ENCODE peak calls at places on chromosomes 2 and 18, in six cellular contexts. One of them, this sample, is unnamed.

GRCh38 chr2:45342-46130 is 769 bp downstream of the FAM110C start:
- DNase-seq in ureter: no peak
- DNase-seq in NCI-H2029 treated with DMSO at 0.1 percent for 48 hours: no peak
- DNase-seq in T-cell: no peak
- DNase-seq in astrocyte of the spinal cord: no peak
- DNase-seq in breast epithelium: no peak
- DNase-seq in this sample: no peak

GRCh38 chr2:28108143-28108542 is 217.6 kb downstream of the BABAM2 start:
- DNase-seq in ureter: no peak
- DNase-seq in NCI-H2029 treated with DMSO at 0.1 percent for 48 hours: no peak
- DNase-seq in T-cell: no peak
- DNase-seq in astrocyte of the spinal cord: no peak
- DNase-seq in breast epithelium: no peak
- DNase-seq in this sample: no peak

GRCh38 chr2:144332356-144333143 is 187.4 kb downstream of the ZEB2 start:
- DNase-seq in ureter: peak
- DNase-seq in NCI-H2029 treated with DMSO at 0.1 percent for 48 hours: peak
- DNase-seq in T-cell: peak
- DNase-seq in astrocyte of the spinal cord: peak
- DNase-seq in breast epithelium: peak
- DNase-seq in this sample: peak

GRCh38 chr2:19362094-19362649 is 3.7 kb upstream of the OSR1 start:
- DNase-seq in ureter: no peak
- DNase-seq in NCI-H2029 treated with DMSO at 0.1 percent for 48 hours: peak
- DNase-seq in T-cell: peak
- DNase-seq in astrocyte of the spinal cord: peak
- DNase-seq in breast epithelium: no peak
- DNase-seq in this sample: no peak

GRCh38 chr2:235924675-235925063 is 243.5 kb downstream of the GBX2 start:
- DNase-seq in ureter: no peak
- DNase-seq in NCI-H2029 treated with DMSO at 0.1 percent for 48 hours: no peak
- DNase-seq in T-cell: no peak
- DNase-seq in astrocyte of the spinal cord: no peak
- DNase-seq in breast epithelium: no peak
- DNase-seq in this sample: no peak

GRCh38 chr2:208573559-208573958 is 167.0 kb downstream of the PTH2R start:
- DNase-seq in ureter: no peak
- DNase-seq in NCI-H2029 treated with DMSO at 0.1 percent for 48 hours: no peak
- DNase-seq in T-cell: no peak
- DNase-seq in astrocyte of the spinal cord: no peak
- DNase-seq in breast epithelium: no peak
- DNase-seq in this sample: no peak

GRCh38 chr18:21361297-21361880 is 119.4 kb downstream of the GREB1L start:
- DNase-seq in ureter: no peak
- DNase-seq in NCI-H2029 treated with DMSO at 0.1 percent for 48 hours: no peak
- DNase-seq in T-cell: no peak
- DNase-seq in astrocyte of the spinal cord: no peak
- DNase-seq in breast epithelium: no peak
- DNase-seq in this sample: no peak

GRCh38 chr2:85652056-85652455 is 15.9 kb downstream of the SFTPB start:
- DNase-seq in ureter: no peak
- DNase-seq in NCI-H2029 treated with DMSO at 0.1 percent for 48 hours: no peak
- DNase-seq in T-cell: no peak
- DNase-seq in astrocyte of the spinal cord: no peak
- DNase-seq in breast epithelium: no peak
- DNase-seq in this sample: no peak

GRCh38 chr2:27303093-27304025 is 4.9 kb downstream of the UCN start:
- DNase-seq in ureter: no peak
- DNase-seq in NCI-H2029 treated with DMSO at 0.1 percent for 48 hours: peak
- DNase-seq in T-cell: peak
- DNase-seq in astrocyte of the spinal cord: peak
- DNase-seq in breast epithelium: no peak
- DNase-seq in this sample: peak

GRCh38 chr18:63676927-63677326 is 15.2 kb upstream of the SERPINB3 start:
- DNase-seq in ureter: no peak
- DNase-seq in NCI-H2029 treated with DMSO at 0.1 percent for 48 hours: no peak
- DNase-seq in T-cell: no peak
- DNase-seq in astrocyte of the spinal cord: no peak
- DNase-seq in breast epithelium: no peak
- DNase-seq in this sample: no peak

GRCh38 chr2:233242231-233242917 is 9.1 kb upstream of the ATG16L1 start:
- DNase-seq in ureter: no peak
- DNase-seq in NCI-H2029 treated with DMSO at 0.1 percent for 48 hours: no peak
- DNase-seq in T-cell: no peak
- DNase-seq in astrocyte of the spinal cord: peak
- DNase-seq in breast epithelium: no peak
- DNase-seq in this sample: no peak

GRCh38 chr2:160646684-160647444 is 153.3 kb upstream of the RBMS1 start:
- DNase-seq in ureter: peak
- DNase-seq in NCI-H2029 treated with DMSO at 0.1 percent for 48 hours: no peak
- DNase-seq in T-cell: no peak
- DNase-seq in astrocyte of the spinal cord: no peak
- DNase-seq in breast epithelium: peak
- DNase-seq in this sample: no peak

GRCh38 chr2:82954868-82955267 is 1504.2 kb downstream of the SUCLG1 start:
- DNase-seq in ureter: no peak
- DNase-seq in NCI-H2029 treated with DMSO at 0.1 percent for 48 hours: no peak
- DNase-seq in T-cell: no peak
- DNase-seq in astrocyte of the spinal cord: no peak
- DNase-seq in breast epithelium: no peak
- DNase-seq in this sample: no peak

GRCh38 chr2:232008907-232009638 is 47.6 kb downstream of the DIS3L2 start:
- DNase-seq in ureter: no peak
- DNase-seq in NCI-H2029 treated with DMSO at 0.1 percent for 48 hours: no peak
- DNase-seq in T-cell: no peak
- DNase-seq in astrocyte of the spinal cord: peak
- DNase-seq in breast epithelium: no peak
- DNase-seq in this sample: no peak

GRCh38 chr2:19807866-19808265 is 93.9 kb downstream of the TTC32 start:
- DNase-seq in ureter: no peak
- DNase-seq in NCI-H2029 treated with DMSO at 0.1 percent for 48 hours: no peak
- DNase-seq in T-cell: no peak
- DNase-seq in astrocyte of the spinal cord: no peak
- DNase-seq in breast epithelium: no peak
- DNase-seq in this sample: no peak

GRCh38 chr2:27171351-27171848 is 22.6 kb downstream of the TCF23 start:
- DNase-seq in ureter: no peak
- DNase-seq in NCI-H2029 treated with DMSO at 0.1 percent for 48 hours: no peak
- DNase-seq in T-cell: no peak
- DNase-seq in astrocyte of the spinal cord: no peak
- DNase-seq in breast epithelium: no peak
- DNase-seq in this sample: no peak